ENCODE peak calls at places on chromosomes 6 and 20, in six cellular contexts. J is psoas muscle, O is NCI-H1092, H is iPS-NIHi11, G is hypothalamus, V is GM04504. E is an unnamed sample.

GRCh38 chr20:44496976-44497375 is 21.3 kb downstream of the TTPAL start:
- DNase-seq in J (no peak), O (no peak), H (no peak), G (no peak), V (peak), E (no peak)

GRCh38 chr6:168315626-168316025 is 4.0 kb downstream of the DACT2 start:
- DNase-seq in J (no peak), O (no peak), H (no peak), G (no peak), V (no peak), E (no peak)

GRCh38 chr20:50286609-50287008 is 96.0 kb downstream of the CEBPB start:
- DNase-seq in J (peak), O (no peak), H (peak), G (no peak), V (peak), E (no peak)

GRCh38 chr6:16258709-16259075 is 20.3 kb downstream of the GMPR start:
- DNase-seq in J (no peak), O (no peak), H (no peak), G (no peak), V (no peak), E (no peak)

GRCh38 chr20:24492031-24492607 is 22.7 kb downstream of the SYNDIG1 start:
- DNase-seq in J (no peak), O (no peak), H (peak), G (no peak), V (no peak), E (no peak)

GRCh38 chr6:33607126-33607783 is 13.9 kb upstream of the ITPR3 start:
- DNase-seq in J (no peak), O (no peak), H (peak), G (no peak), V (no peak), E (no peak)

GRCh38 chr6:40997256-40997957 is 41.6 kb downstream of the UNC5CL start:
- DNase-seq in J (no peak), O (no peak), H (peak), G (no peak), V (peak), E (peak)

GRCh38 chr6:75633045-75633444 is 31.4 kb downstream of the SENP6 start:
- DNase-seq in J (no peak), O (no peak), H (no peak), G (no peak), V (no peak), E (no peak)

GRCh38 chr6:131572686-131573415 is at the start of gene ARG1:
- DNase-seq in J (no peak), O (no peak), H (no peak), G (no peak), V (no peak), E (no peak)

GRCh38 chr20:20712004-20712473 is 405 bp downstream of the RALGAPA2 start:
- DNase-seq in J (no peak), O (peak), H (no peak), G (peak), V (no peak), E (no peak)

GRCh38 chr20:46681032-46681854 is 8.0 kb downstream of the TP53RK start:
- DNase-seq in J (no peak), O (peak), H (peak), G (peak), V (no peak), E (peak)